ENCODE peak calls at places on chromosomes 7 and 10, in four cellular contexts. One of them, this sample, is unnamed.

GRCh38 chr10:78986419-78986818 is 82.3 kb upstream of the ZMIZ1 start:
- DNase-seq in fibroblast of lung: peak; percentile 53
- DNase-seq in cardiac fibroblast: peak; percentile 69
- DNase-seq in H1: no peak
- DNase-seq in this sample: no peak

GRCh38 chr7:33043875-33044718 is 18.5 kb downstream of the NT5C3A start:
- DNase-seq in fibroblast of lung: no peak
- DNase-seq in H1: no peak
- DNase-seq in cardiac fibroblast: peak; percentile 50
- DNase-seq in this sample: peak; percentile 41

GRCh38 chr7:127885843-127886242 is 145.4 kb downstream of the LRRC4 start:
- DNase-seq in cardiac fibroblast: peak; percentile 71
- DNase-seq in fibroblast of lung: peak; percentile 77
- DNase-seq in H1: no peak
- DNase-seq in this sample: peak; percentile 55

GRCh38 chr10:35577915-35578607 is 27.1 kb upstream of the GJD4 start:
- DNase-seq in cardiac fibroblast: peak; percentile 48
- DNase-seq in fibroblast of lung: no peak
- DNase-seq in H1: no peak
- DNase-seq in this sample: peak; percentile 10

GRCh38 chr10:34504534-34504933 is 310.6 kb downstream of the PARD3 start:
- DNase-seq in H1: no peak
- DNase-seq in cardiac fibroblast: peak; percentile 38
- DNase-seq in fibroblast of lung: peak; percentile 18
- DNase-seq in this sample: peak; percentile 84

GRCh38 chr7:70693690-70694356 is 438.1 kb upstream of the GALNT17 start:
- DNase-seq in cardiac fibroblast: peak; percentile 55
- DNase-seq in H1: peak; percentile 85
- DNase-seq in fibroblast of lung: peak; percentile 57
- DNase-seq in this sample: peak; percentile 72

GRCh38 chr10:10796061-10796773 is 221.5 kb upstream of the CELF2 start:
- DNase-seq in H1: no peak
- DNase-seq in cardiac fibroblast: peak; percentile 79
- DNase-seq in fibroblast of lung: peak; percentile 73
- DNase-seq in this sample: peak; percentile 76

GRCh38 chr10:131167036-131167860 is 144.3 kb downstream of the TCERG1L start:
- DNase-seq in fibroblast of lung: no peak
- DNase-seq in cardiac fibroblast: no peak
- DNase-seq in H1: no peak
- DNase-seq in this sample: no peak

GRCh38 chr7:72446566-72447462 is 34.7 kb upstream of the CALN1 start:
- DNase-seq in H1: no peak
- DNase-seq in fibroblast of lung: no peak
- DNase-seq in cardiac fibroblast: no peak
- DNase-seq in this sample: no peak

GRCh38 chr10:110034596-110034995 is 26.8 kb downstream of the ADD3 start:
- DNase-seq in H1: no peak
- DNase-seq in fibroblast of lung: no peak
- DNase-seq in cardiac fibroblast: no peak
- DNase-seq in this sample: peak; percentile 76

GRCh38 chr7:157397751-157398691 is 61.2 kb downstream of the DNAJB6 start:
- DNase-seq in fibroblast of lung: peak; percentile 73
- DNase-seq in H1: no peak
- DNase-seq in cardiac fibroblast: peak; percentile 88
- DNase-seq in this sample: peak; percentile 57

GRCh38 chr7:112199672-112200071 is 6.5 kb downstream of the DOCK4 start:
- DNase-seq in cardiac fibroblast: no peak
- DNase-seq in H1: no peak
- DNase-seq in fibroblast of lung: no peak
- DNase-seq in this sample: no peak

GRCh38 chr10:7397636-7398035 is 13.2 kb downstream of the SFMBT2 start:
- DNase-seq in H1: no peak
- DNase-seq in fibroblast of lung: no peak
- DNase-seq in cardiac fibroblast: no peak
- DNase-seq in this sample: no peak

GRCh38 chr7:8314566-8314965 is 52.6 kb upstream of the ICA1 start:
- DNase-seq in cardiac fibroblast: no peak
- DNase-seq in fibroblast of lung: no peak
- DNase-seq in H1: no peak
- DNase-seq in this sample: no peak

GRCh38 chr7:515628-516027 is 4.0 kb downstream of the PDGFA start:
- DNase-seq in fibroblast of lung: no peak
- DNase-seq in H1: peak; percentile 70
- DNase-seq in cardiac fibroblast: no peak
- DNase-seq in this sample: no peak

GRCh38 chr10:99694171-99694570 is 34.9 kb downstream of the ENTPD7 start:
- DNase-seq in H1: no peak
- DNase-seq in fibroblast of lung: peak; percentile 70
- DNase-seq in cardiac fibroblast: peak; percentile 21
- DNase-seq in this sample: peak; percentile 16

GRCh38 chr10:68901106-68901927 is at the start of gene DDX50:
- DNase-seq in cardiac fibroblast: peak; percentile 99
- DNase-seq in fibroblast of lung: peak; percentile 99
- DNase-seq in H1: peak; percentile 97
- DNase-seq in this sample: peak; percentile 99

GRCh38 chr10:68897336-68897741 is 3.8 kb upstream of the DDX50 start:
- DNase-seq in fibroblast of lung: peak; percentile 87
- DNase-seq in cardiac fibroblast: peak; percentile 86
- DNase-seq in H1: peak; percentile 59
- DNase-seq in this sample: peak; percentile 76

GRCh38 chr10:68899186-68899745 is 1.8 kb upstream of the DDX50 start:
- DNase-seq in H1: no peak
- DNase-seq in cardiac fibroblast: no peak
- DNase-seq in fibroblast of lung: no peak
- DNase-seq in this sample: no peak

GRCh38 chr10:68902382-68902781 is 1.3 kb downstream of the DDX50 start:
- DNase-seq in fibroblast of lung: no peak
- DNase-seq in H1: no peak
- DNase-seq in cardiac fibroblast: no peak
- DNase-seq in this sample: no peak

GRCh38 chr10:68900427-68901105 is 549 bp upstream of the DDX50 start:
- DNase-seq in cardiac fibroblast: no peak
- DNase-seq in H1: peak; percentile 85
- DNase-seq in fibroblast of lung: no peak
- DNase-seq in this sample: no peak
- TF ChIP-seq CTCF in cardiac fibroblast: no peak
- TF ChIP-seq CTCF in H1: no peak
- TF ChIP-seq CTCF in fibroblast of lung: no peak
- TF ChIP-seq CTCF in this sample: no peak

DNA sequence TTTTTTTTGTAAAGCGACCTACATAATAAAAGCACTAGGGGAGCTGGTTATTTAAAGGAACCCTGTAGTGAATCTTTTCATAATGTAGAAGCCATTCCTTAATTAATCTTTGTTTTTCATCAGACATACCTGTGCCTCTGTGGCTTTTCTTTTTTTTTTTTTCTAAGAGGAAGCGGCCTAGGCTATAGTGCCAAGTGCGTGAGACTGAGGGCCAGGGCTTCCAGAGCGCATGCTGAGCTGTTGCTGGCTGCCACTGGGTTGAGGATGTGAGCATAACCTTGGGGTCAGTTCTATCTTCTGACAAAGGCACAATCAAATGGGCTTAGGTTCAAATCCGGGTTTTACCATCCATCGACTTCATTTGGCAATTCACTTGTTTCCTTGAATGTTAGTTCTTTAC is 103.7 kb downstream of the NEUROD6 start:
- DNase-seq in H1: no peak
- DNase-seq in cardiac fibroblast: no peak
- DNase-seq in fibroblast of lung: no peak
- DNase-seq in this sample: no peak
- H3K4me3 ChIP-seq in H1: no peak overlapping the region
- H3K4me3 ChIP-seq in cardiac fibroblast: no peak overlapping the region
- H3K4me3 ChIP-seq in fibroblast of lung: no peak overlapping the region
- H3K4me3 ChIP-seq in this sample: no peak overlapping the region

DNA sequence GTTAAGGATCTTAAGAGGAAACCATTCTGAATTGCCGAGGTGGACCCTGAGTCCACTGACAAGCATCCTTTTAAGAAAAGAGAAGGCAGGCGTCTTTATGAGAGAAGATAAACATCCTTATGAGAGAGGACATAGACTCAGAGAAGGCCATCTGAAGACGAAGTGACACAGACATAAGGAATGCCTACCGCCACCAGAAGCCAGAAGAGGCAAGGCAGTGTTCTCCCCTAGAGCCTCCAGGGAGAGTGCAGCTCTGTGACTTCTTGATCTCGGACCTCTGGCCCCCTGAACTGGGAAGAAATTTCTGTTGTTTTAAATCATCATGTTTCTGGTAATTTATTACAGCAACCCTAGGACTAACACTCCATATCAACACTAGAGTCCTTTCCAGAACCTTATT is 25.2 kb upstream of the ING3 start:
- DNase-seq in H1: no peak
- DNase-seq in fibroblast of lung: no peak
- DNase-seq in cardiac fibroblast: no peak
- DNase-seq in this sample: no peak
- TF ChIP-seq CTCF in H1: no peak
- TF ChIP-seq CTCF in fibroblast of lung: no peak
- TF ChIP-seq CTCF in cardiac fibroblast: no peak
- TF ChIP-seq CTCF in this sample: no peak

GRCh38 chr7:43113622-43114450 is 1.4 kb downstream of the HECW1 start:
- DNase-seq in fibroblast of lung: peak; percentile 10
- DNase-seq in H1: no peak
- DNase-seq in cardiac fibroblast: no peak
- DNase-seq in this sample: no peak
- H3K4me3 ChIP-seq in fibroblast of lung: peak overlapping the region; percentile 56
- H3K4me3 ChIP-seq in H1: peak overlapping the region; percentile 66
- H3K4me3 ChIP-seq in cardiac fibroblast: no peak overlapping the region
- H3K4me3 ChIP-seq in this sample: no peak overlapping the region

DNA sequence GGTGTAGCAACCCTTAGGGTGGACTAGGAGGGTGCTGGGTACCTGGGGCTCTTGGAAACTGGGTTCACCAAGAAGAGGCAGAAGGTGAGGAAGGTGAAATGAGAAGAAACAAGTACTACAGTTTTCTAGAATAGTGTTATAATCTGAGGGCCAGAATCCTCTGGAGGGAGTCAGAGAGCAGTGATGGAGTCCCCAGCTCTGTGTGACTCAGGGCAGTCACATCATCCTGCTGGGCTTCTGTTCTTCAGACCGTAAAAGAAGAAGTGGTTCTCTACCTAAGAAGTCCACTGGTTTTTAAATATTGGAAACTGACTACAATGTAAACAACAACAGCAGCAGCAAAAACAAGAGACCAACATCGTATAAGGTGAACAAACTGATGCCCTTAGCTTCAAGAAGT is 197.3 kb downstream of the PRPF18 start:
- DNase-seq in cardiac fibroblast: peak; percentile 50
- DNase-seq in H1: no peak
- DNase-seq in fibroblast of lung: peak; percentile 30
- DNase-seq in this sample: peak; percentile 41
- TF ChIP-seq CTCF in cardiac fibroblast: no peak
- TF ChIP-seq CTCF in H1: peak; percentile 57
- TF ChIP-seq CTCF in fibroblast of lung: no peak
- TF ChIP-seq CTCF in this sample: peak; percentile 37

DNA sequence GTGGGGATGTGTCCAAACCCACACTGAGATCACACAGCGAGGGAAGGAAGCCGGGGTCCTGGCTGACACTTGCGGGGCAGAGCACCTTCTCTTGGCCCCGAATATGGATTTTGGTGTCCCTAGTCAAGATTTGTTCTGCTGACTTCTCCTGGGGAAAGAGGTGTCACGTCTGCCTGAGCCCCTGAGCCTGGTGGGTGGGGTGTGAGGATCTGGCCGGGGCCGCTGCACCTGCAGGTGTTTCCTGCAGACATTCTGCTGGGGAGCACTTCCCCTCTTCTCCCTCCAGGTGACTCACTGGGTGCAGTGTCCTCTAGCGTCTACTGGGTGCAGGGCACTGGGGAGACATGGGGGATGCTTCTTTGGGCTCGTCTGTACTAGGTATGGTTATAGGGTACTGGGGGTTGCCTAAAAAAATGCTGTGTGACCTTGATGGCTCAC is 99.2 kb downstream of the GRK5 start:
- DNase-seq in cardiac fibroblast: no peak
- DNase-seq in H1: no peak
- DNase-seq in fibroblast of lung: no peak
- DNase-seq in this sample: peak; percentile 54
- H3K4me3 ChIP-seq in cardiac fibroblast: no peak overlapping the region
- H3K4me3 ChIP-seq in H1: no peak overlapping the region
- H3K4me3 ChIP-seq in fibroblast of lung: no peak overlapping the region
- H3K4me3 ChIP-seq in this sample: no peak overlapping the region

GRCh38 chr10:24727811-24728210 is 4.1 kb upstream of the ARHGAP21 start:
- DNase-seq in cardiac fibroblast: peak; percentile 34
- DNase-seq in fibroblast of lung: no peak
- DNase-seq in H1: no peak
- DNase-seq in this sample: no peak
- TF ChIP-seq CTCF in cardiac fibroblast: no peak
- TF ChIP-seq CTCF in fibroblast of lung: no peak
- TF ChIP-seq CTCF in H1: peak; percentile 49
- TF ChIP-seq CTCF in this sample: no peak

DNA sequence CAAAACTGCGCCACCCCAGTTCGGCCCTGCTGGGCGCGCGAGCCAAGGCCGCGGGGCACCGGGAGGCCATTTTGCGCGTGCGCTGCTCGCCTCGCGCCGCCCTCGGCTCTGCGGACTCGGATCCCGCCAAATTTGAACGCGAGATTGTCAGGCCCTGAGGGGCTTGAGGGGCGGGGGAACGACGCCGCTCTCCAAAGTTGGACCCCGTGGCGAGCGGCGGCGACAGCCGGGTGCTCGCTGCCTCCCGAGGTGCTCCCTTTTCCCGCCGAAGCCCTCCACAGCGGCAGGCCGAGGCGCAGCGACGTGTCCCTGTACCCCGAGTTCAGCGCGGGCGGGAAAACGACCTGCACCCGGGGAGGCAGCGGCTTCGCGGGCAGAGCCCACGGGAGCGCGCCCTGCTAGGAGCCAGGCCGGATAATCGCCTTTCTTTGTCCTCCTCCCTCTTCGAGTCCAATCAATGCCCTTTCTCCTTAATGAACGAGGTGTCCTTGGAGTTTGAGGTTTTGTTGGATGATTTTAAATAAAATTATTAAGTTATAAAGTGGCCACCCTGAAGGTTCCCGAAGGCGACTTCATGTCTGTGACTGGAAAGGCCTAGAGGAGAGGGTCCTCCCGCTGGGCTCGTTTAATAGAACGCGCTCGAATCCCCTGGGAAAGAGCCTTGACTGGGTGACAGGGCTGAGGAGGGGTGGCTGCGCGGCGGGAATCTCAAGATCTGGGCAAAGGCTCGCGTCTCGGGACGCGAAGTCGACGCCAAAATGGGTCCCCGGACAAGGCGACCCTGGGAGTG is 10.7 kb upstream of the SPAG6 start:
- DNase-seq in fibroblast of lung: no peak
- DNase-seq in H1: peak; percentile 88
- DNase-seq in cardiac fibroblast: no peak
- DNase-seq in this sample: no peak
- H3K4me3 ChIP-seq in fibroblast of lung: peak overlapping the region; percentile 52
- H3K4me3 ChIP-seq in H1: peak overlapping the region; percentile 49
- H3K4me3 ChIP-seq in cardiac fibroblast: peak overlapping the region; percentile 54
- H3K4me3 ChIP-seq in this sample: peak overlapping the region; percentile 45

DNA sequence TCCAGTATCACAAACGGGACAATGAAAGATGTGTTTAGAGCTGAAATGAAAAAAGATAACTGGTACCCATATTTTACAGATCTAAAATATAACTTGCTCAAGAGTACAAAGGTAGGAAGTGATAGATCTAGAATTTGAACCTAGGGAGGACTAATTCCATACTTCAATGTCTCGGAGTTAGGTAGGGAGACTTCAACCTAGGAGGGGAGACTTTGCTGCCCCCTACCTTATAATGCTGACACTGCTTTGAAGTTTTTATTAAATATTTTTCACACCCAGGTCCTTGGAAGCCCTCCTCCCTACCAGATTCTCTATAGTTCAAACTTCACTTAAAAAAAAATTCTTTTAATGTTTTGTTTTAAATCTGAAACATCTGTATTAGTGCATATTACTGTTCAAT is 58.0 kb downstream of the MICU1 start:
- DNase-seq in fibroblast of lung: peak; percentile 18
- DNase-seq in H1: no peak
- DNase-seq in cardiac fibroblast: peak; percentile 7
- DNase-seq in this sample: peak; percentile 24
- TF ChIP-seq CTCF in fibroblast of lung: no peak
- TF ChIP-seq CTCF in H1: peak; percentile 49
- TF ChIP-seq CTCF in cardiac fibroblast: peak; percentile 31
- TF ChIP-seq CTCF in this sample: peak; percentile 28